ENCODE peak calls at places on chromosomes 6 and 20, in ten cellular contexts. I is CD4-positive, alpha-beta T cell; G is lower lobe of right lung; J is ascending aorta; O is heart left ventricle; X is spleen; W is psoas muscle; T is pancreas; C is sigmoid colon; N is uterus. Z is an unnamed sample.

GRCh38 chr6:108118359-108118724 is 43.8 kb upstream of the OSTM1 start:
- DNase-seq in I (no peak), G (no peak), J (no peak), O (no peak), X (no peak), W (no peak), T (no peak), C (no peak), N (no peak), Z (no peak)

GRCh38 chr6:24909281-24910216 is 26.2 kb downstream of the RIPOR2 start:
- DNase-seq in I (no peak), G (no peak), J (no peak), O (no peak), X (no peak), W (no peak), T (no peak), C (no peak), N (no peak), Z (no peak)

GRCh38 chr6:15987569-15987968 is 141.3 kb upstream of the MYLIP start:
- DNase-seq in I (no peak), G (no peak), J (no peak), O (no peak), X (no peak), W (no peak), T (no peak), C (no peak), N (no peak), Z (no peak)

GRCh38 chr6:113856011-113856551 is 1.1 kb upstream of the MARCKS start:
- DNase-seq in I (no peak), G (no peak), J (no peak), O (no peak), X (peak; percentile 74), W (no peak), T (no peak), C (no peak), N (no peak), Z (no peak)

GRCh38 chr6:91029211-91029610 is 442.3 kb upstream of the MAP3K7 start:
- DNase-seq in I (no peak), G (no peak), J (no peak), O (no peak), X (no peak), W (no peak), T (no peak), C (no peak), N (no peak), Z (no peak)

GRCh38 chr6:31727717-31728671 is 1.1 kb downstream of the DDAH2 start:
- DNase-seq in I (no peak), G (no peak), J (no peak), O (no peak), X (peak; percentile 87), W (no peak), T (no peak), C (peak; percentile 81), N (peak; percentile 49), Z (no peak)

GRCh38 chr6:118468682-118469465 is 79.2 kb upstream of the PLN start:
- DNase-seq in I (no peak), G (no peak), J (no peak), O (no peak), X (no peak), W (no peak), T (no peak), C (no peak), N (no peak), Z (no peak)

GRCh38 chr6:94902974-94903628 is 674.2 kb upstream of the MANEA start:
- DNase-seq in I (no peak), G (no peak), J (no peak), O (no peak), X (no peak), W (no peak), T (no peak), C (no peak), N (no peak), Z (no peak)

GRCh38 chr20:44357020-44357419 is 1.5 kb downstream of the HNF4A start:
- DNase-seq in I (no peak), G (no peak), J (no peak), O (no peak), X (no peak), W (no peak), T (no peak), C (no peak), N (no peak), Z (no peak)

GRCh38 chr20:33169176-33169794 is 1.3 kb downstream of the BPIFA2 start:
- DNase-seq in I (no peak), G (no peak), J (no peak), O (no peak), X (no peak), W (no peak), T (no peak), C (no peak), N (no peak), Z (no peak)

GRCh38 chr6:162177733-162178132 is 549.8 kb downstream of the PRKN start:
- DNase-seq in I (no peak), G (no peak), J (no peak), O (peak; percentile 39), X (no peak), W (no peak), T (no peak), C (no peak), N (no peak), Z (no peak)

GRCh38 chr20:41643504-41643938 is 25.3 kb upstream of the CHD6 start:
- DNase-seq in I (no peak), G (peak; percentile 66), J (no peak), O (peak; percentile 28), X (no peak), W (no peak), T (no peak), C (no peak), N (peak; percentile 32), Z (no peak)

GRCh38 chr20:46057856-46058655 is 29.0 kb downstream of the SLC12A5 start:
- DNase-seq in I (no peak), G (peak; percentile 78), J (peak; percentile 69), O (peak; percentile 60), X (peak; percentile 88), W (peak; percentile 78), T (no peak), C (peak; percentile 72), N (peak; percentile 24), Z (peak; percentile 51)

GRCh38 chr6:54086439-54086838 is 24.8 kb upstream of the MLIP start:
- DNase-seq in I (no peak), G (no peak), J (no peak), O (no peak), X (no peak), W (no peak), T (no peak), C (no peak), N (no peak), Z (no peak)

GRCh38 chr6:127352519-127352918 is 9.1 kb upstream of the ECHDC1 start:
- DNase-seq in I (no peak), G (no peak), J (no peak), O (no peak), X (no peak), W (no peak), T (no peak), C (no peak), N (no peak), Z (no peak)

GRCh38 chr6:26304213-26305096 is 60.5 kb upstream of the BTN3A2 start:
- DNase-seq in I (no peak), G (no peak), J (no peak), O (peak; percentile 55), X (no peak), W (peak; percentile 66), T (no peak), C (peak; percentile 70), N (peak; percentile 34), Z (no peak)
- H3K27ac ChIP-seq in I (no peak overlapping the region), G (peak overlapping the region; percentile 65), J (peak overlapping the region; percentile 67), O (peak overlapping the region; percentile 91), X (peak overlapping the region; percentile 91), W (peak overlapping the region; percentile 56), T (peak overlapping the region; percentile 50), C (peak overlapping the region; percentile 84), N (peak overlapping the region; percentile 58), Z (peak overlapping the region; percentile 32)

GRCh38 chr6:160027931-160028330 is 59.0 kb downstream of the IGF2R start:
- DNase-seq in I (no peak), G (no peak), J (no peak), O (no peak), X (no peak), W (no peak), T (no peak), C (no peak), N (no peak), Z (no peak)
- H3K27ac ChIP-seq in I (no peak overlapping the region), G (no peak overlapping the region), J (no peak overlapping the region), O (no peak overlapping the region), X (no peak overlapping the region), W (peak overlapping the region; percentile 80), T (peak overlapping the region; percentile 70), C (no peak overlapping the region), N (no peak overlapping the region), Z (peak overlapping the region; percentile 81)

GRCh38 chr6:135854799-135855198 is 3.3 kb downstream of the PDE7B start:
- DNase-seq in I (no peak), G (no peak), J (no peak), O (no peak), X (no peak), W (no peak), T (no peak), C (no peak), N (no peak), Z (no peak)
- H3K27ac ChIP-seq in I (no peak overlapping the region), G (no peak overlapping the region), J (no peak overlapping the region), O (peak overlapping the region; percentile 1), X (no peak overlapping the region), W (peak overlapping the region; percentile 68), T (no peak overlapping the region), C (no peak overlapping the region), N (no peak overlapping the region), Z (peak overlapping the region; percentile 81)

DNA sequence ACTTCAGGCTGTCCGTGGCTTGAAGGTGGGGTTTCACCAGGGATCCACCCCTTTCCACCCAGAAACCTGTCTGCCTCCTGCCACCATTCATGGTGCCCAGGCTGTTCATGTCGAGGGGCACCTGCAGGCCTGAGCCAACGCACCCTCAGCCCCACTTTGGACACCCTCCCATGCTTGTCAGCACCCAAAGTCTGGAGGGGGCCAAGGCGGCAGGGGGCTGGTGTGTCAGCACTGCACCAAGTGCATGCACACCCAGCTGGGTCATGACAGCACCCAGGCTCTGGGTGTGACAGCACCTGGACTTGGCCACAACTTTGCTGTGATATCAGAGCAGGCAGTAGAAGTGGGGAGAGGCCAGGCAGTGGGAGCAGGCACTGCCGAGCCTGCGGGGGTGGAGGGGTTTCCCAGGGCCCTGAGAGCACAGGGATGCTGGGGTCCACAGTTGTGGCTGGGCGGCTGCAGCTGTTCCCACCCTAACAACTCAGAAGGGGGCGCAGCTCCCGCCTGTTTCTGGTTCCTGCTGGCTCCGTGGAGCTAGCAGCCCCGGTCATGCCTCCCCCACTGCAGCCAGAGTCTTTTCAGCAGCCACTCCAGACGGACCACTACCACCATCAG is 33.3 kb upstream of the GRM4 start:
- DNase-seq in I (no peak), G (no peak), J (peak; percentile 46), O (no peak), X (no peak), W (no peak), T (no peak), C (no peak), N (no peak), Z (no peak)
- H3K27ac ChIP-seq in I (no peak overlapping the region), G (no peak overlapping the region), J (no peak overlapping the region), O (no peak overlapping the region), X (no peak overlapping the region), W (no peak overlapping the region), T (no peak overlapping the region), C (no peak overlapping the region), N (no peak overlapping the region), Z (no peak overlapping the region)

GRCh38 chr6:404685-405423 is 13.3 kb downstream of the IRF4 start:
- DNase-seq in I (no peak), G (no peak), J (no peak), O (no peak), X (no peak), W (no peak), T (no peak), C (no peak), N (no peak), Z (no peak)
- H3K27ac ChIP-seq in I (peak overlapping the region; percentile 38), G (no peak overlapping the region), J (no peak overlapping the region), O (no peak overlapping the region), X (peak overlapping the region; percentile 21), W (no peak overlapping the region), T (no peak overlapping the region), C (no peak overlapping the region), N (no peak overlapping the region), Z (no peak overlapping the region)